ENCODE peak calls at places on chromosomes 13 and 19, in nine cellular contexts. K is WTC11, I is heart left ventricle, X is Ammon's horn, H is glutamatergic neuron, M is cardiac fibroblast, R is RWPE1, O is fibroblast of the conjunctiva, J is AG04449. B is an unnamed sample.

GRCh38 chr19:6100284-6100915 is 9.9 kb downstream of the RFX2 start:
- DNase-seq in I (no peak), H (no peak), J (no peak), R (no peak), K (no peak), X (no peak), O (no peak), M (no peak), B (no peak)

GRCh38 chr19:58037927-58038687 is 4.3 kb downstream of the ZSCAN1 start:
- DNase-seq in K (peak; percentile 56), M (no peak), R (no peak), O (no peak), J (no peak), H (no peak), X (peak; percentile 31), I (no peak), B (peak; percentile 69)

GRCh38 chr13:105426454-105426853 is 1109.0 kb downstream of the EFNB2 start:
- DNase-seq in O (no peak), H (no peak), K (no peak), I (no peak), M (no peak), X (no peak), R (no peak), J (no peak), B (no peak)

GRCh38 chr19:33767898-33768413 is 28.7 kb upstream of the KCTD15 start:
- DNase-seq in X (no peak), O (no peak), H (no peak), K (peak; percentile 91), I (no peak), J (no peak), R (no peak), M (peak; percentile 26), B (peak; percentile 92)

GRCh38 chr19:947090-947706 is 21.4 kb downstream of the ARID3A start:
- DNase-seq in M (no peak), H (no peak), J (no peak), K (no peak), I (no peak), X (no peak), O (no peak), R (no peak), B (no peak)

GRCh38 chr13:31476753-31477152 is 262.6 kb upstream of the RXFP2 start:
- DNase-seq in I (no peak), J (no peak), K (no peak), O (no peak), R (no peak), X (no peak), H (no peak), M (peak; percentile 18), B (no peak)

GRCh38 chr13:21999666-22000065 is 328.8 kb downstream of the FGF9 start:
- DNase-seq in R (no peak), J (no peak), I (no peak), M (no peak), K (no peak), O (no peak), H (no peak), X (no peak), B (no peak)

GRCh38 chr13:30576528-30576927 is 41.2 kb upstream of the USPL1 start:
- DNase-seq in R (peak; percentile 5), I (peak; percentile 27), M (peak; percentile 46), X (peak; percentile 11), J (no peak), H (no peak), K (no peak), O (no peak), B (no peak)

GRCh38 chr19:10760268-10760944 is 42.5 kb downstream of the DNM2 start:
- DNase-seq in J (no peak), H (no peak), K (no peak), I (no peak), O (no peak), M (no peak), X (no peak), R (no peak), B (no peak)

GRCh38 chr19:17448190-17448967 is at the start of gene TMEM221:
- DNase-seq in J (no peak), O (no peak), H (peak; percentile 59), M (peak; percentile 30), R (no peak), I (peak; percentile 53), K (peak; percentile 78), X (no peak), B (peak; percentile 83)

GRCh38 chr13:67175836-67176235 is 54.3 kb downstream of the PCDH9 start:
- DNase-seq in X (no peak), O (no peak), M (no peak), J (no peak), K (no peak), I (no peak), H (no peak), R (no peak), B (no peak)

GRCh38 chr19:44621367-44621766 is 8.0 kb downstream of the IGSF23 start:
- DNase-seq in M (no peak), I (no peak), O (no peak), H (no peak), J (no peak), X (no peak), R (no peak), K (no peak), B (no peak)

GRCh38 chr19:16339361-16339725 is 14.7 kb downstream of the KLF2 start:
- DNase-seq in X (no peak), I (no peak), J (no peak), R (no peak), M (no peak), H (no peak), O (no peak), K (no peak), B (no peak)

GRCh38 chr19:45526143-45526542 is 18.9 kb downstream of the VASP start:
- DNase-seq in J (no peak), H (peak; percentile 73), I (peak; percentile 82), O (no peak), M (peak; percentile 71), X (peak; percentile 82), R (peak; percentile 90), K (peak; percentile 93), B (peak; percentile 89)

GRCh38 chr19:38911388-38912004 is 490 bp downstream of the CCER2 start:
- DNase-seq in H (no peak), O (no peak), R (no peak), I (no peak), J (no peak), X (no peak), M (no peak), K (no peak), B (no peak)